ENCODE peak calls at places on chromosomes 3 and 15, in ten cellular contexts. D is A549, O is adrenal gland, A is heart right ventricle, S is tibial artery, K is cardiac muscle cell, B is ovary, L is lung, G is right atrium auricular region, Y is coronary artery. Z is an unnamed sample.

GRCh38 chr3:150447631-150448465 is 39.8 kb downstream of the TSC22D2 start:
- DNase-seq in D (no peak), O (no peak), A (no peak), S (no peak), K (no peak), B (no peak), L (no peak), G (no peak), Y (no peak), Z (no peak)

GRCh38 chr15:92619380-92620101 is 36.0 kb downstream of the FAM174B start:
- DNase-seq in D (no peak), O (no peak), A (no peak), S (no peak), K (peak), B (peak), L (no peak), G (no peak), Y (no peak), Z (no peak)

GRCh38 chr3:70947584-70947983 is 635.1 kb upstream of the MDFIC2 start:
- DNase-seq in D (no peak), O (no peak), A (no peak), S (no peak), K (peak), B (no peak), L (no peak), G (no peak), Y (no peak), Z (no peak)

GRCh38 chr3:107525101-107525953 is 2.6 kb downstream of the BBX start:
- DNase-seq in D (no peak), O (peak), A (peak), S (peak), K (peak), B (peak), L (peak), G (no peak), Y (peak), Z (no peak)

GRCh38 chr15:66955871-66956585 is 109.4 kb upstream of the SMAD3 start:
- DNase-seq in D (peak), O (no peak), A (no peak), S (no peak), K (peak), B (no peak), L (no peak), G (no peak), Y (peak), Z (no peak)

GRCh38 chr15:47987908-47988532 is 132.8 kb upstream of the SLC24A5 start:
- DNase-seq in D (peak), O (peak), A (peak), S (no peak), K (peak), B (no peak), L (no peak), G (no peak), Y (no peak), Z (no peak)

GRCh38 chr3:52931328-52931727 is 34.0 kb upstream of the STIMATE start:
- DNase-seq in D (no peak), O (no peak), A (no peak), S (no peak), K (no peak), B (no peak), L (no peak), G (no peak), Y (no peak), Z (no peak)

GRCh38 chr3:112894258-112894657 is 47.6 kb upstream of the CD200R1L start:
- DNase-seq in D (no peak), O (no peak), A (no peak), S (no peak), K (no peak), B (no peak), L (no peak), G (no peak), Y (no peak), Z (peak)

GRCh38 chr3:170078620-170079281 is 41.0 kb downstream of the GPR160 start:
- DNase-seq in D (no peak), O (no peak), A (no peak), S (no peak), K (no peak), B (no peak), L (no peak), G (no peak), Y (no peak), Z (no peak)

GRCh38 chr3:122014741-122015140 is 7.3 kb downstream of the ILDR1 start:
- DNase-seq in D (no peak), O (no peak), A (no peak), S (no peak), K (no peak), B (no peak), L (no peak), G (no peak), Y (no peak), Z (no peak)

GRCh38 chr3:189457201-189457607 is 174.0 kb upstream of the TP63 start:
- DNase-seq in D (no peak), O (no peak), A (peak), S (no peak), K (peak), B (no peak), L (no peak), G (no peak), Y (no peak), Z (no peak)

GRCh38 chr15:97099040-97099439 is 768.5 kb downstream of the NR2F2 start:
- DNase-seq in D (no peak), O (no peak), A (no peak), S (no peak), K (no peak), B (no peak), L (no peak), G (no peak), Y (no peak), Z (no peak)

GRCh38 chr15:79549196-79549595 is 117.1 kb downstream of the MINAR1 start:
- DNase-seq in D (no peak), O (peak), A (no peak), S (no peak), K (no peak), B (no peak), L (no peak), G (no peak), Y (no peak), Z (no peak)

GRCh38 chr15:57425842-57426241 is 49.5 kb downstream of the CGNL1 start:
- DNase-seq in D (no peak), O (no peak), A (no peak), S (no peak), K (no peak), B (no peak), L (no peak), G (no peak), Y (no peak), Z (no peak)

GRCh38 chr15:61049003-61049402 is 180.1 kb downstream of the RORA start:
- DNase-seq in D (no peak), O (no peak), A (no peak), S (no peak), K (no peak), B (no peak), L (no peak), G (no peak), Y (no peak), Z (no peak)

GRCh38 chr3:149726716-149727407 is 25.4 kb downstream of the COMMD2 start:
- DNase-seq in D (no peak), O (no peak), A (no peak), S (no peak), K (no peak), B (no peak), L (no peak), G (no peak), Y (no peak), Z (no peak)

GRCh38 chr15:95174880-95175279 is 943.5 kb downstream of the MCTP2 start:
- DNase-seq in D (no peak), O (no peak), A (no peak), S (no peak), K (peak), B (no peak), L (no peak), G (no peak), Y (no peak), Z (no peak)

GRCh38 chr15:82044373-82045178 is 1.2 kb downstream of the MEX3B start:
- DNase-seq in D (peak), O (peak), A (peak), S (peak), K (peak), B (peak), L (no peak), G (peak), Y (no peak), Z (no peak)
- H3K27ac ChIP-seq in D (peak), O (no peak), A (peak), S (peak), K (peak), B (peak), L (no peak), G (peak), Y (peak), Z (no peak)

DNA sequence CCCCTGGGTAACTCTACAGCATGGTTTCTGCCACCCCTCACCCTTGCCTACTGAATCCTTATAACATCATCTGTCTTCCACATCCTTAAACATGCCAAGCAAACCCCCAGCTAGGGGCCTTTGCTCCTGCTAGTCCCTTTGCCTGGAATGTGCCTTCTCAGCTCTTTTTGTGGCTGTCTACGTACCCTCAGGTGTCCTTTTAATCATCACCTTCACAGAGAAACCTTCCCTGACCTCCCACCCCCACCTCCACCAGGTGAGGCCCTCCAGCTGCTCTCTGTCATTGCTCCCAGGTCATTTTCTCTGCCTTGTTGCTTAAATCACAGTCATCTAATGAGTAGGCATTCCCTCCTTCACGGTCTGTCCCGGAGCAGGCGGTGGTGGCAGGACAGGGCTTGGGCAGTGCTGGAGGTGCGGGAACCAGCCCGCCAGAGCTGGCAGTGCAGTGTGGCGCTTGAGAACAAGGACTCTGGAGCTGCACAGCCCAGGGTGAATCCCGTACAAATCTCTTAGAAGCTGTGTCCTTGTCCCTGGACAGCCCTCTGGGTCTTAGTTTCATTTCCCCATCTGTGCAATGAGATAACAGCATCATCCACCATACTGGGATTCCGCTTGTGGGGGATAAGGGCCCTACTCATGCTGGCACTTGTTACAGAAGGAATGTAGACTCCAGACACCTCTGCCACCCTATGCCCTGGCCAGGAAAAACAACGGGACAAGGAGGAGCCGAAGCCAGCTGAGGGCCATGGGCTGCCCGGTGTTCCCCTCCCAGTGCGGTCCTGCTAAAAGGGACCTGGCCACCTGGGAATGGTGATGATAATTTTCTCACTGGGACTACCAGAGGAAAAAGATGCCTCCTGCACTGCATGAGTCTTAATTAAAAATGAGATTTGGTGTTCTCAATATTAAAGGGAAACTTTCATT is 52.1 kb upstream of the IQSEC1 start:
- DNase-seq in D (no peak), O (no peak), A (no peak), S (no peak), K (no peak), B (no peak), L (no peak), G (no peak), Y (peak), Z (no peak)
- H3K27ac ChIP-seq in D (no peak), O (no peak), A (no peak), S (no peak), K (no peak), B (no peak), L (no peak), G (no peak), Y (no peak), Z (no peak)

GRCh38 chr15:90930861-90931629 is 1.3 kb downstream of the HDDC3 start:
- DNase-seq in D (no peak), O (no peak), A (no peak), S (no peak), K (no peak), B (no peak), L (no peak), G (no peak), Y (no peak), Z (no peak)
- H3K27ac ChIP-seq in D (peak), O (peak), A (peak), S (peak), K (peak), B (peak), L (peak), G (peak), Y (peak), Z (no peak)

DNA sequence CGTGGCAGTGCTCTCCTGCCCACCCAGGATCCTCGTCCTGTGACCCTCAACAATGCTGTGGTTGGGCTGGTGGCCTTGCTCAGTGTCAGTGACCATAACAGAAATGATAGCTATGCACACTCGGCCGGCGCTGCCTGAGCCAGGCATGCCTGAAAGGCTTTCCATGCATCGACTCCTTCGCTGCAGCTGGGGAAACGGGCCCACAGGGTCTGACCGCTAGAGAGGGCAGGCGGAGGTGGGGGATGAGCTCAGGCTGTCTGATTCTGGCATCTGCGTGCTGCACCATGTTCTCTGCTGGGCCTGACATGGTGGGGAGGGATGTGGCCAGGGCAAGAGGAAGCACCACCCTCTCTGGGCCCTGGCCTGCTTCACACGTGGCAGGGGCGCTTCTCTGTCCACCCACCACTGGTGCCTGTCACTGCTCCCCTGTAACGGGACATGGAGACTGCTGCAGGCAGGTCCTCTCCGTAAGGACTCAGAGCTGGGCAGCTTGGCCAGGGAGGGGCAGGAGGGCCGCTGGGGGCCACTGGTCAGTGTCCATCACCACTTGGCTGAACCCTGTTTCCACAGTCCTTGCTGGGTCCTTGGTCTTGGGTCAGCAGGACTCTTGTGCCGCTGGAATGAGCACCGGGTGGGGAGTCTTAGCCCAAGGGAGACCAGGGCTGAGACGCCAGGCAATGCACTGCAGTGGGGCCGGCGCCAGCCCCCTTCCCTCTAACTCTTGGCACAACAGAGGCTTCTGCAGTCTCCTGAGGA is 64.1 kb upstream of the RPL32 start:
- DNase-seq in D (no peak), O (no peak), A (peak), S (no peak), K (no peak), B (no peak), L (no peak), G (no peak), Y (no peak), Z (no peak)
- H3K27ac ChIP-seq in D (no peak), O (no peak), A (no peak), S (no peak), K (no peak), B (no peak), L (no peak), G (peak), Y (no peak), Z (no peak)

DNA sequence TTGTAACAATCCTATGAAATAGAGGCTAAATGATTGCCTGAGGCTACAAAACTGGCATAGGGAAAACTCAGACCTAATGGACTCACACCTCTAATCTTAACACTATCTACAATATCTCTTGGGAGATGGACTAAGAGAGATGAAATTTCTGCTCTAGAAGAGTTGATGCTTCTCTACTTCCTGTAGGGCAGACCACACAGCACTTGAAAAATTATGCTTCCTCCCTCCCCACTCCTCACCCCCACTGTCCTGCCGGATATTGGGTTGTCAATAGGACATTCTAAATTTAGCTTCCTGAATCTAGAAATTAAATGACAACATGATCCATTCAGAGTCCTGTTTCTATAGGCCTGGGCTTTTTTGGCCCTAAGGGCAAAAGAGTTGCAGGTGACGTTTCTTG is 295.6 kb downstream of the GAP43 start:
- DNase-seq in D (no peak), O (no peak), A (no peak), S (no peak), K (no peak), B (no peak), L (no peak), G (no peak), Y (no peak), Z (no peak)
- H3K27ac ChIP-seq in D (no peak), O (no peak), A (no peak), S (no peak), K (no peak), B (no peak), L (no peak), G (no peak), Y (no peak), Z (no peak)

DNA sequence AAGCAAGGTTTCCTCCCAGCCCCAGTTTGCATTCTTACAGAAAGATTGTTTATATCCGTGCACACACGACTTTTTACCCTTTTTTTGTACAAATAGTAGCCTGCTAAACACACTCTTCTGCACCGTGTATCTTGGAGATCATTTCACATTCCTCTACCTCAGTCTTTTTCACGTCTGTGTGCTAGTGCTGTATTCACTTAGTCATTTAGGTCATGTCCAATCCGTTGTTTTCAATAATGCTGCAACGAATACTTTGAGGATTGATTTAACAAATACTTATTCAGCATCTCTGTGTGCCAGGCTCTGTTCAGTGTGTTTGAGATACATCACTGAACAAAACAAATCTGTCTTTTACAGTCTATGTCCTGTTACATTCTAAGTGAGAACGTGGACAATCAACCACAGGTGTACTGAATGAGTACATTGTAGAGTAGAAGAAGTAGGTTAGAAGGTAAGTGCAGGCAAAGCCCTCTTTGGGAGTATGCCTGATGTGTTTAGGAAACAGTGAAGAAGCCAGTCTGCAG is 917 bp downstream of the JMJD7 start:
- DNase-seq in D (no peak), O (no peak), A (no peak), S (no peak), K (no peak), B (no peak), L (no peak), G (no peak), Y (no peak), Z (no peak)
- H3K27ac ChIP-seq in D (peak), O (no peak), A (no peak), S (peak), K (no peak), B (peak), L (no peak), G (peak), Y (peak), Z (no peak)

GRCh38 chr3:132593241-132593949 is 3.7 kb upstream of the ACKR4 start:
- DNase-seq in D (no peak), O (no peak), A (no peak), S (no peak), K (no peak), B (no peak), L (no peak), G (no peak), Y (no peak), Z (no peak)
- H3K27ac ChIP-seq in D (no peak), O (no peak), A (no peak), S (peak), K (no peak), B (no peak), L (no peak), G (no peak), Y (no peak), Z (no peak)

GRCh38 chr3:41683666-41684350 is 278.1 kb downstream of the ULK4 start:
- DNase-seq in D (no peak), O (no peak), A (no peak), S (no peak), K (peak), B (no peak), L (no peak), G (no peak), Y (no peak), Z (no peak)
- H3K27ac ChIP-seq in D (peak), O (no peak), A (no peak), S (no peak), K (peak), B (no peak), L (no peak), G (no peak), Y (no peak), Z (no peak)

Z was measured in iPS DF 6.9.